ENCODE peak calls at places on chromosomes 2 and 18, in seven cellular contexts. U is adipocyte, L is right cardiac atrium, O is trophoblast cell, S is GM23338, P is left ventricle myocardium inferior, A is IMR-90. E is an unnamed sample. For H3K4me1, the result is how much of the 10 kb centered on the place peaks cover.

GRCh38 chr2:236918513-236918912 is 167.2 kb upstream of the COPS8 start:
- DNase-seq in A (no peak), U (no peak), P (no peak), L (no peak), S (no peak), O (no peak), E (no peak)

GRCh38 chr2:232880764-232881351 is 10.8 kb downstream of the SNORC start:
- DNase-seq in O (no peak), P (no peak), S (no peak), A (no peak), L (no peak), U (no peak), E (no peak)

GRCh38 chr2:207337234-207338219 is 171.8 kb upstream of the KLF7 start:
- DNase-seq in P (no peak), U (no peak), S (no peak), O (no peak), A (peak), L (no peak), E (no peak)

GRCh38 chr18:79948719-79949411 is 2.6 kb downstream of the SLC66A2 start:
- DNase-seq in A (no peak), S (no peak), U (no peak), L (no peak), O (no peak), P (no peak), E (no peak)

GRCh38 chr18:76428396-76429261 is 66.4 kb downstream of the ZNF516 start:
- DNase-seq in P (no peak), S (no peak), L (no peak), A (peak), U (no peak), O (no peak), E (no peak)

GRCh38 chr2:223503746-223504145 is 98.4 kb downstream of the SCG2 start:
- DNase-seq in U (no peak), L (no peak), S (no peak), O (no peak), P (no peak), A (no peak), E (no peak)

GRCh38 chr18:49725809-49726514 is 87.4 kb downstream of the ACAA2 start:
- DNase-seq in S (peak), L (peak), U (peak), O (no peak), P (peak), A (peak), E (peak)

GRCh38 chr2:45743531-45744391 is 92.3 kb downstream of the PRKCE start:
- DNase-seq in S (no peak), U (peak), P (peak), O (no peak), L (peak), A (peak), E (no peak)

GRCh38 chr2:216287251-216287650 is 85.0 kb downstream of the MARCHF4 start:
- DNase-seq in S (no peak), P (no peak), A (no peak), L (no peak), O (no peak), U (no peak), E (peak)

GRCh38 chr2:186868344-186868743 is 19.4 kb upstream of the ZSWIM2 start:
- DNase-seq in A (no peak), L (no peak), U (no peak), O (no peak), S (no peak), P (no peak), E (no peak)

GRCh38 chr2:2560374-2561015 is 229.4 kb upstream of the MYT1L start:
- DNase-seq in L (no peak), U (no peak), P (no peak), S (no peak), A (no peak), O (no peak), E (no peak)

GRCh38 chr2:181911830-181912229 is 20.3 kb downstream of the ITPRID2 start:
- DNase-seq in S (no peak), O (no peak), P (no peak), U (no peak), A (no peak), L (no peak), E (no peak)

GRCh38 chr2:3434654-3435053 is 55.2 kb downstream of the TRAPPC12 start:
- DNase-seq in O (no peak), S (no peak), L (no peak), U (no peak), A (no peak), P (no peak), E (no peak)

GRCh38 chr18:73661457-73661856 is 486.2 kb downstream of the FBXO15 start:
- DNase-seq in A (no peak), L (no peak), O (no peak), U (no peak), P (no peak), S (no peak), E (no peak)

GRCh38 chr2:113376248-113376934 is 61.1 kb upstream of the ZNG1B start:
- DNase-seq in O (no peak), S (no peak), A (no peak), L (no peak), P (no peak), U (no peak), E (no peak)

GRCh38 chr2:143402462-143402861 is 273.2 kb downstream of the ARHGAP15 start:
- DNase-seq in U (no peak), L (no peak), O (no peak), A (no peak), S (no peak), P (no peak), E (no peak)

GRCh38 chr2:20110383-20110782 is 59.0 kb upstream of the LAPTM4A start:
- DNase-seq in U (no peak), L (no peak), S (no peak), P (no peak), O (no peak), A (no peak), E (no peak)

GRCh38 chr2:20113004-20113796 is 61.8 kb upstream of the LAPTM4A start:
- DNase-seq in U (no peak), P (no peak), L (no peak), S (no peak), O (no peak), A (no peak), E (no peak)

GRCh38 chr2:20108655-20109396 is 57.4 kb upstream of the LAPTM4A start:
- DNase-seq in O (peak), P (no peak), A (peak), L (no peak), S (no peak), U (peak), E (no peak)

GRCh38 chr2:20111311-20112131 is 60.1 kb upstream of the LAPTM4A start:
- DNase-seq in A (no peak), P (no peak), U (no peak), O (no peak), L (no peak), S (no peak), E (no peak)

GRCh38 chr2:20110876-20111275 is 59.4 kb upstream of the LAPTM4A start:
- DNase-seq in U (no peak), O (no peak), L (no peak), S (no peak), P (no peak), A (no peak), E (no peak)
- H3K4me3 ChIP-seq in U (no peak), O (no peak), L (no peak), S (no peak), P (no peak), A (no peak), E (no peak)

DNA sequence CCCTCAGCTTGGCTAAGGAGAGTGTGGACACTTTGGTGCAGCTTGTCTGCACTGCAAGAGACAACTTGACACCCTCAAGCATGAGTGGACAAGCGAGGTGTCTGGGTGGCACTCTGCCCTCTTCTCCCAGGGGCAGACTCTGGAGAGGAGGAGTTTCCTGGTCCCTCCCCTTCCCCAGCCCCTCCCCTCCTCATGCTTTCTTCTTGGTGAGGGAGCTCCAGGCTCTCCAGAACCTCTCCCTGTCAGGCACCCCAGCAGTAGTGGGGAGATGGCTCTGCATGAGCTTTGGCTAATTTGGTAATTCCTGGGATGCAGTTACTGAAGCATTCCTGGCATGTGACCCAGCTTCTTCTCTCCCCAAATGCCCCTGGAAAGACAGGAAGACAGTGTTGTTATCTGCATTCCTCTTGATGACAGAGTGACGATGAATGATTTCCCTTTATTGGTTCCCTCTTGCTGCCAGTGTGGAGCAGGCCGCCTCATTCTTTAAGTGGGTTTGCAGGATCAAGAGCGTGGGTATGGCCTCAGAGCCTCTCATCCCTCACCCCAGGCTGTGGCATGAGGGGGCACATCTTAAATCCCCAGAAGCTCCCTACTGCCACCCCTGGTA is 89.2 kb downstream of the STPG4 start:
- DNase-seq in O (no peak), A (peak), L (peak), S (peak), P (no peak), U (peak), E (no peak)
- H3K4me1 ChIP-seq in O (under half), A (half or more), L (under half), S (under half), P (half or more), U (half or more), E (under half)

DNA sequence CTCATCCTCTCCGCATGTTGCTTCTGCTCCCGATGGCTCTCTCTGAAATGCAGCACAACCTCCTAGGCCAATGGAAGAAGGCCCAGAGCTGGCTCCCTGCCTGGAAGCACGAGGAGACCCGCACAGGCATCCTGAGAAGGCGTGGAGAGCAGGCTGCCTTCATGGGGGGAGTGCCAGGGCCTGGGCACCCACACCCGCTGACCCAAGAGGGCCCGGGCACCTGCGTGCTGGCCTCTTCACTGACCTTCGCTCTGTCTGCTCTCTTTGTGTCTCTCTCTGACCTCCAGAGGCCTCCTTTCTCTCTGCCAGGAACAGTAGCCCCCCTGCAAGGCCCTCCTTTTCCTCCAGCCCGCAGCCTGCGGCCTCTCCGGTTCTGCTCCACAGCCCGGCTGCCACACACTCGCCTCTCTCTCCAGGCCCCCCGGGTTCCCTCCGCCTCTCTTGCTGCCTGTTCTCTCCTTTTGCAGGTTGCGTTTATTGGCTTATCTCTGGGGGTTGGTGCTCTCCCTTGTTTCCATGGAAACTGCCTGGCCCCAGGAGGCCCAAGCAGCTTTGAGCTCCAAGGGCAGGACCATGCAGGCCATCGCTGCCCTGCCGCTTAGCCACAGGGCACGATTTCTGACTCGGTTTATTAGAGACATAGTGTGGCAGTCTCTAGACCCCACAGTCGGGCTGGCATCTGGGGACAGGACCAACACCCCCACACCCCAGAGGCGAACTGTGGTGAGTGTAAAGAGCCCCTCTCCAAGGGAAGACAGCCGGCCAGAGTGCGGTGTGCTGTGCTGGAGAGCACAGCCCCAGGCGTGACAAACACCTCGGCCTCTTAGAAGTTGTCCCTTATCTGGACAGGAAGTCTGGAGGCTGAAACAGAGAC is 1.7 kb downstream of the MZT2B start:
- DNase-seq in S (no peak), U (no peak), A (peak), O (no peak), P (peak), L (peak), E (peak)
- H3K4me3 ChIP-seq in S (peak), U (peak), A (peak), O (no peak), P (peak), L (no peak), E (peak)

GRCh38 chr2:39119732-39120520 is 925 bp downstream of the SOS1 start:
- DNase-seq in S (peak), O (peak), U (peak), L (peak), A (peak), P (peak), E (peak)

GRCh38 chr2:39118786-39119499 is 1.9 kb downstream of the SOS1 start:
- DNase-seq in U (peak), P (no peak), O (no peak), S (no peak), A (no peak), L (no peak), E (no peak)

GRCh38 chr2:39121523-39122063 is 742 bp upstream of the SOS1 start:
- DNase-seq in O (no peak), S (no peak), P (no peak), L (no peak), U (peak), A (no peak), E (peak)

GRCh38 chr2:39120771-39121522 is at the start of gene SOS1:
- DNase-seq in S (peak), O (peak), A (peak), P (peak), U (peak), L (peak), E (peak)

DNA sequence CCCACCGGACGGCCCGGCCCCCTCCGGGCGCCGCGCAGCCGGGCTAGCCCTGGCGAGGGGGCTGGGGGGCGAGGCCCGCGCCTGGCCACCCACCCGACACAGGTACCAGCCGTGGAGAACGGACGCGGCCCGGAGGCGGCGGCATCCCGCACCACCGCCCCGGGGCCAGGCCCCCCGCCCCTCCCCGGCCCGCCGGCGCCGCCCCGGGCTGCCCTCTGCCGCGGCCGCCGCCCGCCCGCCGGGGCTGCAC is 405 bp downstream of the SOS1 start:
- DNase-seq in A (no peak), L (no peak), P (no peak), O (no peak), U (no peak), S (no peak), E (no peak)
- H3K4me1 ChIP-seq in A (under half), L (under half), P (half or more), O (under half), U (under half), S (under half), E (under half)

DNA sequence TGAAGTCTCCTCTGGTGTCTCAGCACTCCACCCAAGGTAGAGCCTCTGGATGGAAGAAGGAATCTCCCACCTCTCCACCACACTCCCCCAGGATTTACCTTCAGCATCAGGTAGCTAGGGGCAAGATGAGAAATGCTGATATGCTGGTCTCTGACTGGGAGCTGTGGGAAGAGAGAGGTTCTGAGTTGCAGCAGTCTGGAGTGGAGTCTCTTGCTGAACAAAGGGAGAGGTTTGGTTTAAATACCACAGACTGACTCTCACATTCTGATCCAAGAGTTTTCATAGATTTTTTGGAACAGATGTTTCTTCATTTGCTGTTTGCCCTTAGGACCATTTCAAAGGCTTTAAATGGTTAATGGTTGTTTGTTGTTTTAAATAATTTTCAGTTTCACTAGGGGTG is 1.1 kb upstream of the CFLAR start:
- DNase-seq in S (no peak), U (no peak), A (no peak), P (no peak), O (peak), L (no peak), E (no peak)
- H3K4me3 ChIP-seq in S (no peak), U (peak), A (no peak), P (peak), O (no peak), L (peak), E (no peak)